ENCODE peak calls at places on chromosomes 6 and 20, in eight cellular contexts. One of them, this sample, is unnamed. For H3K4me1, the result is how much of the 10 kb centered on the place peaks cover.

GRCh38 chr6:127855542-127856159 is 45.2 kb downstream of the THEMIS start:
- DNase-seq in stomach: no peak
- DNase-seq in CD8-positive, alpha-beta memory T cell: peak
- DNase-seq in psoas muscle: no peak
- DNase-seq in cardiac muscle cell: peak
- DNase-seq in hepatocyte: peak
- DNase-seq in IMR-90: peak
- DNase-seq in breast epithelium: no peak
- DNase-seq in this sample: no peak

GRCh38 chr20:13904766-13905165 is 85.6 kb downstream of the SEL1L2 start:
- DNase-seq in stomach: no peak
- DNase-seq in CD8-positive, alpha-beta memory T cell: no peak
- DNase-seq in psoas muscle: no peak
- DNase-seq in cardiac muscle cell: no peak
- DNase-seq in hepatocyte: no peak
- DNase-seq in IMR-90: no peak
- DNase-seq in breast epithelium: no peak
- DNase-seq in this sample: no peak

GRCh38 chr6:26436018-26436417 is 4.3 kb upstream of the BTN3A3 start:
- DNase-seq in stomach: no peak
- DNase-seq in CD8-positive, alpha-beta memory T cell: no peak
- DNase-seq in psoas muscle: no peak
- DNase-seq in cardiac muscle cell: no peak
- DNase-seq in hepatocyte: no peak
- DNase-seq in IMR-90: no peak
- DNase-seq in breast epithelium: no peak
- DNase-seq in this sample: no peak

GRCh38 chr6:9511157-9511556 is 903.7 kb downstream of the TFAP2A start:
- DNase-seq in stomach: no peak
- DNase-seq in CD8-positive, alpha-beta memory T cell: no peak
- DNase-seq in psoas muscle: no peak
- DNase-seq in cardiac muscle cell: no peak
- DNase-seq in hepatocyte: no peak
- DNase-seq in IMR-90: no peak
- DNase-seq in breast epithelium: no peak
- DNase-seq in this sample: no peak

GRCh38 chr6:5133943-5134342 is 48.8 kb downstream of the PPP1R3G start:
- DNase-seq in stomach: no peak
- DNase-seq in CD8-positive, alpha-beta memory T cell: no peak
- DNase-seq in psoas muscle: no peak
- DNase-seq in cardiac muscle cell: no peak
- DNase-seq in hepatocyte: no peak
- DNase-seq in IMR-90: no peak
- DNase-seq in breast epithelium: no peak
- DNase-seq in this sample: no peak

GRCh38 chr6:73363537-73363875 is 1.0 kb downstream of the KHDC3L start:
- DNase-seq in stomach: no peak
- DNase-seq in CD8-positive, alpha-beta memory T cell: no peak
- DNase-seq in psoas muscle: no peak
- DNase-seq in cardiac muscle cell: no peak
- DNase-seq in hepatocyte: no peak
- DNase-seq in IMR-90: no peak
- DNase-seq in breast epithelium: no peak
- DNase-seq in this sample: no peak

GRCh38 chr6:119360262-119360915 is 10.8 kb upstream of the MAN1A1 start:
- DNase-seq in stomach: no peak
- DNase-seq in CD8-positive, alpha-beta memory T cell: no peak
- DNase-seq in psoas muscle: no peak
- DNase-seq in cardiac muscle cell: no peak
- DNase-seq in hepatocyte: no peak
- DNase-seq in IMR-90: no peak
- DNase-seq in breast epithelium: no peak
- DNase-seq in this sample: no peak

GRCh38 chr6:3165631-3166534 is 8.5 kb upstream of the TUBB2A start:
- DNase-seq in stomach: no peak
- DNase-seq in CD8-positive, alpha-beta memory T cell: no peak
- DNase-seq in psoas muscle: no peak
- DNase-seq in cardiac muscle cell: no peak
- DNase-seq in hepatocyte: peak
- DNase-seq in IMR-90: peak
- DNase-seq in breast epithelium: no peak
- DNase-seq in this sample: peak

GRCh38 chr20:9467995-9468394 is 46.4 kb upstream of the LAMP5 start:
- DNase-seq in stomach: no peak
- DNase-seq in CD8-positive, alpha-beta memory T cell: no peak
- DNase-seq in psoas muscle: no peak
- DNase-seq in cardiac muscle cell: peak
- DNase-seq in hepatocyte: no peak
- DNase-seq in IMR-90: no peak
- DNase-seq in breast epithelium: no peak
- DNase-seq in this sample: peak

GRCh38 chr6:151180321-151180720 is 59.4 kb upstream of the AKAP12 start:
- DNase-seq in stomach: no peak
- DNase-seq in CD8-positive, alpha-beta memory T cell: no peak
- DNase-seq in psoas muscle: no peak
- DNase-seq in cardiac muscle cell: no peak
- DNase-seq in hepatocyte: no peak
- DNase-seq in IMR-90: no peak
- DNase-seq in breast epithelium: no peak
- DNase-seq in this sample: no peak

GRCh38 chr6:31640612-31641011 is 11.8 kb downstream of the BAG6 start:
- DNase-seq in stomach: no peak
- DNase-seq in CD8-positive, alpha-beta memory T cell: no peak
- DNase-seq in psoas muscle: no peak
- DNase-seq in cardiac muscle cell: no peak
- DNase-seq in hepatocyte: no peak
- DNase-seq in IMR-90: no peak
- DNase-seq in breast epithelium: no peak
- DNase-seq in this sample: no peak

GRCh38 chr6:31636698-31637596 is 15.5 kb downstream of the BAG6 start:
- DNase-seq in stomach: no peak
- DNase-seq in CD8-positive, alpha-beta memory T cell: no peak
- DNase-seq in psoas muscle: no peak
- DNase-seq in cardiac muscle cell: no peak
- DNase-seq in hepatocyte: no peak
- DNase-seq in IMR-90: no peak
- DNase-seq in breast epithelium: no peak
- DNase-seq in this sample: no peak

GRCh38 chr6:31641370-31641769 is 11.1 kb downstream of the BAG6 start:
- DNase-seq in stomach: no peak
- DNase-seq in CD8-positive, alpha-beta memory T cell: no peak
- DNase-seq in psoas muscle: no peak
- DNase-seq in cardiac muscle cell: no peak
- DNase-seq in hepatocyte: no peak
- DNase-seq in IMR-90: no peak
- DNase-seq in breast epithelium: no peak
- DNase-seq in this sample: no peak

GRCh38 chr6:31639043-31639442 is 13.4 kb downstream of the BAG6 start:
- DNase-seq in stomach: no peak
- DNase-seq in CD8-positive, alpha-beta memory T cell: no peak
- DNase-seq in psoas muscle: no peak
- DNase-seq in cardiac muscle cell: no peak
- DNase-seq in hepatocyte: no peak
- DNase-seq in IMR-90: no peak
- DNase-seq in breast epithelium: no peak
- DNase-seq in this sample: no peak

GRCh38 chr6:31639449-31639861 is 13.0 kb downstream of the BAG6 start:
- DNase-seq in stomach: no peak
- DNase-seq in CD8-positive, alpha-beta memory T cell: no peak
- DNase-seq in psoas muscle: no peak
- DNase-seq in cardiac muscle cell: no peak
- DNase-seq in hepatocyte: no peak
- DNase-seq in IMR-90: peak
- DNase-seq in breast epithelium: no peak
- DNase-seq in this sample: no peak
- H3K27ac ChIP-seq in stomach: no peak
- H3K27ac ChIP-seq in CD8-positive, alpha-beta memory T cell: no peak
- H3K27ac ChIP-seq in psoas muscle: peak
- H3K27ac ChIP-seq in cardiac muscle cell: peak
- H3K27ac ChIP-seq in hepatocyte: no peak
- H3K27ac ChIP-seq in IMR-90: no peak
- H3K27ac ChIP-seq in breast epithelium: no peak
- H3K27ac ChIP-seq in this sample: no peak

GRCh38 chr6:121641158-121641557 is 205.7 kb downstream of the GJA1 start:
- DNase-seq in stomach: no peak
- DNase-seq in CD8-positive, alpha-beta memory T cell: no peak
- DNase-seq in psoas muscle: no peak
- DNase-seq in cardiac muscle cell: no peak
- DNase-seq in hepatocyte: no peak
- DNase-seq in IMR-90: no peak
- DNase-seq in breast epithelium: no peak
- DNase-seq in this sample: no peak

GRCh38 chr6:121630716-121631115 is 195.3 kb downstream of the GJA1 start:
- DNase-seq in stomach: no peak
- DNase-seq in CD8-positive, alpha-beta memory T cell: no peak
- DNase-seq in psoas muscle: no peak
- DNase-seq in cardiac muscle cell: no peak
- DNase-seq in hepatocyte: no peak
- DNase-seq in IMR-90: no peak
- DNase-seq in breast epithelium: no peak
- DNase-seq in this sample: no peak

GRCh38 chr6:121639041-121639440 is 203.6 kb downstream of the GJA1 start:
- DNase-seq in stomach: no peak
- DNase-seq in CD8-positive, alpha-beta memory T cell: no peak
- DNase-seq in psoas muscle: no peak
- DNase-seq in cardiac muscle cell: no peak
- DNase-seq in hepatocyte: no peak
- DNase-seq in IMR-90: no peak
- DNase-seq in breast epithelium: no peak
- DNase-seq in this sample: no peak

GRCh38 chr6:121633309-121633708 is 197.9 kb downstream of the GJA1 start:
- DNase-seq in stomach: no peak
- DNase-seq in CD8-positive, alpha-beta memory T cell: no peak
- DNase-seq in psoas muscle: no peak
- DNase-seq in cardiac muscle cell: no peak
- DNase-seq in hepatocyte: no peak
- DNase-seq in IMR-90: no peak
- DNase-seq in breast epithelium: no peak
- DNase-seq in this sample: no peak

DNA sequence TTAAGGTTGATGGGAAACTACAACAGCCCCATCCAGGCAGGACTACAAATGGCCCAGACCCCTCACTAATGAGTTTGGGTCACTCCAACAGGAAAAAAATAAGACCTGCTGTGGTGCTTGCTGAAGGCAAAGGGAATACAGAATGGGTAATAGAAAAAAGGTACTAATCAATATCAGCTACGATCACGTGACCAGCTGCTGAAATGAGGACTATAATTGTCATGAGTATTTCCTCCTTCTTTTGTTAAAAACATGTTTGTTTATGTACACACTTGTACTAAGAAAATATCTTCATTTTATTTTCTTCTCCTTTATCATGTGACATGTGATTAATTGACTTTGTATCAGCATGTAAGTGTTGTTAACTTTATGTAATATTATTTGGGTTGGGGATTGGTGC is 199.9 kb downstream of the GJA1 start:
- DNase-seq in stomach: no peak
- DNase-seq in CD8-positive, alpha-beta memory T cell: no peak
- DNase-seq in psoas muscle: no peak
- DNase-seq in cardiac muscle cell: no peak
- DNase-seq in hepatocyte: no peak
- DNase-seq in IMR-90: no peak
- DNase-seq in breast epithelium: no peak
- DNase-seq in this sample: no peak
- H3K4me1 ChIP-seq in stomach: under half
- H3K4me1 ChIP-seq in CD8-positive, alpha-beta memory T cell: under half
- H3K4me1 ChIP-seq in psoas muscle: under half
- H3K4me1 ChIP-seq in cardiac muscle cell: under half
- H3K4me1 ChIP-seq in hepatocyte: under half
- H3K4me1 ChIP-seq in IMR-90: under half
- H3K4me1 ChIP-seq in breast epithelium: under half
- H3K4me1 ChIP-seq in this sample: under half

GRCh38 chr20:23350007-23350854 is at the start of gene NXT1:
- DNase-seq in stomach: peak
- DNase-seq in CD8-positive, alpha-beta memory T cell: peak
- DNase-seq in psoas muscle: peak
- DNase-seq in cardiac muscle cell: peak
- DNase-seq in hepatocyte: peak
- DNase-seq in IMR-90: peak
- DNase-seq in breast epithelium: peak
- DNase-seq in this sample: peak

GRCh38 chr20:23344336-23344735 is 6.3 kb upstream of the NXT1 start:
- DNase-seq in stomach: no peak
- DNase-seq in CD8-positive, alpha-beta memory T cell: no peak
- DNase-seq in psoas muscle: no peak
- DNase-seq in cardiac muscle cell: peak
- DNase-seq in hepatocyte: no peak
- DNase-seq in IMR-90: no peak
- DNase-seq in breast epithelium: no peak
- DNase-seq in this sample: no peak

GRCh38 chr20:23350855-23351838 is 556 bp downstream of the NXT1 start:
- DNase-seq in stomach: peak
- DNase-seq in CD8-positive, alpha-beta memory T cell: peak
- DNase-seq in psoas muscle: peak
- DNase-seq in cardiac muscle cell: peak
- DNase-seq in hepatocyte: peak
- DNase-seq in IMR-90: peak
- DNase-seq in breast epithelium: no peak
- DNase-seq in this sample: no peak

GRCh38 chr20:23347791-23348190 is 2.8 kb upstream of the NXT1 start:
- DNase-seq in stomach: no peak
- DNase-seq in CD8-positive, alpha-beta memory T cell: no peak
- DNase-seq in psoas muscle: no peak
- DNase-seq in cardiac muscle cell: no peak
- DNase-seq in hepatocyte: no peak
- DNase-seq in IMR-90: no peak
- DNase-seq in breast epithelium: no peak
- DNase-seq in this sample: no peak

GRCh38 chr20:23349338-23350006 is 1.1 kb upstream of the NXT1 start:
- DNase-seq in stomach: no peak
- DNase-seq in CD8-positive, alpha-beta memory T cell: no peak
- DNase-seq in psoas muscle: no peak
- DNase-seq in cardiac muscle cell: peak
- DNase-seq in hepatocyte: no peak
- DNase-seq in IMR-90: no peak
- DNase-seq in breast epithelium: no peak
- DNase-seq in this sample: no peak
- H3K4me3 ChIP-seq in stomach: peak
- H3K4me3 ChIP-seq in CD8-positive, alpha-beta memory T cell: peak
- H3K4me3 ChIP-seq in psoas muscle: peak
- H3K4me3 ChIP-seq in cardiac muscle cell: peak
- H3K4me3 ChIP-seq in hepatocyte: peak
- H3K4me3 ChIP-seq in IMR-90: peak
- H3K4me3 ChIP-seq in breast epithelium: peak
- H3K4me3 ChIP-seq in this sample: peak

DNA sequence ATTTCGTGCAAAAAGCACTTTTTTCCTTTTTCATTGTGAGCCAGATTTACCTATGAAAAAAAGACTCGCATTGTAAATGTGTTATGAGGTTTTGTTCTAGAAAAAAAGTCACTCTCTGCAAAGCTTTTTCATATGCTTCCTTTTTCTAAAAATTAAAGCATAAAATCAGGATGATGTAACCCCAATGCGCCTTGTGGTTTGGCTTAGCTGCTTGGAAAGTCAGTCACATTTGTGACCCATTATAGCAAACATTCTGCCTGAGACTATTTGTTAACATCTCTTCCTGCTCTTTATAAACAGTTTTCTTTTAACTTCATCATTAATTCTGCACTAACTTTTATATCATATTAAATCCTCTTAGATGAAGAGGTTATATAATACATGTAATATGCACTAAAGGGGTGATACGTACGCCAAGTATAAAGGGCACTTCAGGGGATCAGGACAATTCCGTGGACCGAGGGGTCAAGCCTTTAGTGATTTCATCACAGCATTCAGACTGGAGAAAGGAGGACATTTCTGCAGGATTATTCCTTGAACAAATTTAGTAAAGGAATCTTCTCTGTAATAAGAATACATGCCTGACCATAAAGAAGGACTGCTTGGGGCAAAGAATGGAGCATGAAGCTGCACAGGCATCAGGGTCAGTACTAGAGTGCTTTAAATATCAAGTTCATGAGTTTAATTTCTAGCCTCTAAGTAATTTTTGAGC is 48.1 kb upstream of the SMLR1 start:
- DNase-seq in stomach: no peak
- DNase-seq in CD8-positive, alpha-beta memory T cell: no peak
- DNase-seq in psoas muscle: no peak
- DNase-seq in cardiac muscle cell: no peak
- DNase-seq in hepatocyte: no peak
- DNase-seq in IMR-90: peak
- DNase-seq in breast epithelium: no peak
- DNase-seq in this sample: no peak
- H3K27ac ChIP-seq in stomach: peak
- H3K27ac ChIP-seq in CD8-positive, alpha-beta memory T cell: no peak
- H3K27ac ChIP-seq in psoas muscle: no peak
- H3K27ac ChIP-seq in cardiac muscle cell: no peak
- H3K27ac ChIP-seq in hepatocyte: peak
- H3K27ac ChIP-seq in IMR-90: no peak
- H3K27ac ChIP-seq in breast epithelium: peak
- H3K27ac ChIP-seq in this sample: no peak

This sample was measured in iPS DF 6.9.